ENCODE peak calls at places on chromosome 13, in ten cellular contexts. One of them, this sample, is unnamed.

GRCh38 chr13:49351871-49352270 is 92.0 kb downstream of the CAB39L start:
- DNase-seq in PC-9: peak; percentile 46
- DNase-seq in cardiac muscle cell: no peak
- DNase-seq in astrocyte: peak; percentile 92
- DNase-seq in mesenchymal stem cell: peak; percentile 57
- DNase-seq in mucosa of gallbladder: no peak
- DNase-seq in NCI-H345: no peak
- DNase-seq in stimulated activated CD4-positive, alpha-beta T cell treated with anti-CD3 and anti-CD28 coated beads, Interleukin-1b, Interleukin-23, amount 100 ng/mL, for 1 hour: no peak
- DNase-seq in sigmoid colon: no peak
- DNase-seq in brain microvascular endothelial cell: no peak
- DNase-seq in this sample: no peak

GRCh38 chr13:41648314-41648935 is 191.1 kb downstream of the RGCC start:
- DNase-seq in PC-9: peak; percentile 94
- DNase-seq in cardiac muscle cell: no peak
- DNase-seq in astrocyte: peak; percentile 81
- DNase-seq in mesenchymal stem cell: peak; percentile 11
- DNase-seq in mucosa of gallbladder: no peak
- DNase-seq in NCI-H345: no peak
- DNase-seq in stimulated activated CD4-positive, alpha-beta T cell treated with anti-CD3 and anti-CD28 coated beads, Interleukin-1b, Interleukin-23, amount 100 ng/mL, for 1 hour: no peak
- DNase-seq in sigmoid colon: no peak
- DNase-seq in brain microvascular endothelial cell: no peak
- DNase-seq in this sample: no peak

GRCh38 chr13:96475103-96475502 is 385.2 kb downstream of the HS6ST3 start:
- DNase-seq in PC-9: no peak
- DNase-seq in cardiac muscle cell: peak; percentile 9
- DNase-seq in astrocyte: no peak
- DNase-seq in mesenchymal stem cell: no peak
- DNase-seq in mucosa of gallbladder: no peak
- DNase-seq in NCI-H345: no peak
- DNase-seq in stimulated activated CD4-positive, alpha-beta T cell treated with anti-CD3 and anti-CD28 coated beads, Interleukin-1b, Interleukin-23, amount 100 ng/mL, for 1 hour: no peak
- DNase-seq in sigmoid colon: no peak
- DNase-seq in brain microvascular endothelial cell: no peak
- DNase-seq in this sample: no peak

GRCh38 chr13:33870046-33870668 is 52.2 kb downstream of the RFC3 start:
- DNase-seq in PC-9: no peak
- DNase-seq in cardiac muscle cell: no peak
- DNase-seq in astrocyte: no peak
- DNase-seq in mesenchymal stem cell: no peak
- DNase-seq in mucosa of gallbladder: no peak
- DNase-seq in NCI-H345: peak; percentile 87
- DNase-seq in stimulated activated CD4-positive, alpha-beta T cell treated with anti-CD3 and anti-CD28 coated beads, Interleukin-1b, Interleukin-23, amount 100 ng/mL, for 1 hour: no peak
- DNase-seq in sigmoid colon: no peak
- DNase-seq in brain microvascular endothelial cell: no peak
- DNase-seq in this sample: no peak

GRCh38 chr13:36795463-36795862 is 23.6 kb upstream of the RFXAP start:
- DNase-seq in PC-9: no peak
- DNase-seq in cardiac muscle cell: no peak
- DNase-seq in astrocyte: no peak
- DNase-seq in mesenchymal stem cell: no peak
- DNase-seq in mucosa of gallbladder: no peak
- DNase-seq in NCI-H345: no peak
- DNase-seq in stimulated activated CD4-positive, alpha-beta T cell treated with anti-CD3 and anti-CD28 coated beads, Interleukin-1b, Interleukin-23, amount 100 ng/mL, for 1 hour: no peak
- DNase-seq in sigmoid colon: no peak
- DNase-seq in brain microvascular endothelial cell: no peak
- DNase-seq in this sample: no peak

GRCh38 chr13:25118371-25118770 is 22.4 kb downstream of the PABPC3 start:
- DNase-seq in PC-9: no peak
- DNase-seq in cardiac muscle cell: no peak
- DNase-seq in astrocyte: no peak
- DNase-seq in mesenchymal stem cell: no peak
- DNase-seq in mucosa of gallbladder: no peak
- DNase-seq in NCI-H345: no peak
- DNase-seq in stimulated activated CD4-positive, alpha-beta T cell treated with anti-CD3 and anti-CD28 coated beads, Interleukin-1b, Interleukin-23, amount 100 ng/mL, for 1 hour: no peak
- DNase-seq in sigmoid colon: no peak
- DNase-seq in brain microvascular endothelial cell: no peak
- DNase-seq in this sample: no peak

GRCh38 chr13:48682452-48682851 is 28.7 kb downstream of the CYSLTR2 start:
- DNase-seq in PC-9: no peak
- DNase-seq in cardiac muscle cell: no peak
- DNase-seq in astrocyte: no peak
- DNase-seq in mesenchymal stem cell: no peak
- DNase-seq in mucosa of gallbladder: no peak
- DNase-seq in NCI-H345: no peak
- DNase-seq in stimulated activated CD4-positive, alpha-beta T cell treated with anti-CD3 and anti-CD28 coated beads, Interleukin-1b, Interleukin-23, amount 100 ng/mL, for 1 hour: no peak
- DNase-seq in sigmoid colon: no peak
- DNase-seq in brain microvascular endothelial cell: no peak
- DNase-seq in this sample: no peak

GRCh38 chr13:95714142-95714832 is 37.3 kb downstream of the DNAJC3 start:
- DNase-seq in PC-9: peak; percentile 95
- DNase-seq in cardiac muscle cell: no peak
- DNase-seq in astrocyte: peak; percentile 79
- DNase-seq in mesenchymal stem cell: peak; percentile 85
- DNase-seq in mucosa of gallbladder: no peak
- DNase-seq in NCI-H345: no peak
- DNase-seq in stimulated activated CD4-positive, alpha-beta T cell treated with anti-CD3 and anti-CD28 coated beads, Interleukin-1b, Interleukin-23, amount 100 ng/mL, for 1 hour: no peak
- DNase-seq in sigmoid colon: no peak
- DNase-seq in brain microvascular endothelial cell: peak; percentile 12
- DNase-seq in this sample: peak; percentile 51

This sample was measured in GF-D8.